ENCODE peak calls at places on chromosomes 11 and 22, in eight cellular contexts. X is activated CD4-positive, CD25-positive, alpha-beta regulatory T cell; V is AG04449; L is OCI-LY7; A is activated T-cell treated with anti-CD3 and anti-CD28 coated beads, Interleukin-2, amount 50 U/mL, for 4 hours; N is NCI-H2107; F is SJSA1; C is smooth muscle cell of the brain vasculature. O is an unnamed sample.

GRCh38 chr11:47973173-47973572 is 7.2 kb upstream of the PTPRJ start:
- DNase-seq in X (no peak), V (no peak), L (no peak), A (no peak), N (no peak), F (no peak), C (no peak), O (no peak)

GRCh38 chr11:73280606-73281005 is 8.5 kb downstream of the P2RY6 start:
- DNase-seq in X (no peak), V (no peak), L (no peak), A (no peak), N (no peak), F (no peak), C (no peak), O (no peak)

GRCh38 chr11:47071871-47072270 is 104.8 kb downstream of the ARFGAP2 start:
- DNase-seq in X (no peak), V (no peak), L (no peak), A (no peak), N (no peak), F (no peak), C (no peak), O (no peak)

GRCh38 chr11:121119444-121119843 is 18.4 kb downstream of the TECTA start:
- DNase-seq in X (no peak), V (no peak), L (peak; percentile 6), A (no peak), N (no peak), F (no peak), C (no peak), O (no peak)

GRCh38 chr11:119376197-119376847 is 5.2 kb downstream of the USP2 start:
- DNase-seq in X (no peak), V (no peak), L (peak; percentile 44), A (no peak), N (no peak), F (no peak), C (no peak), O (peak; percentile 8)

GRCh38 chr11:789951-790350 is at the start of gene CEND1:
- DNase-seq in X (no peak), V (no peak), L (peak; percentile 79), A (peak; percentile 37), N (no peak), F (no peak), C (no peak), O (peak; percentile 48)

GRCh38 chr11:69943506-69943905 is 124.3 kb upstream of the FGF3 start:
- DNase-seq in X (no peak), V (no peak), L (no peak), A (no peak), N (no peak), F (no peak), C (no peak), O (no peak)

GRCh38 chr22:30170126-30170525 is 76.4 kb downstream of the LIF start:
- DNase-seq in X (no peak), V (no peak), L (no peak), A (no peak), N (no peak), F (no peak), C (no peak), O (no peak)

GRCh38 chr11:79440451-79441158 is at the start of gene TENM4:
- DNase-seq in X (no peak), V (peak; percentile 40), L (no peak), A (no peak), N (no peak), F (no peak), C (peak; percentile 39), O (peak; percentile 35)

GRCh38 chr22:19181786-19182471 is 3.4 kb upstream of the SLC25A1 start:
- DNase-seq in X (no peak), V (no peak), L (no peak), A (no peak), N (no peak), F (no peak), C (no peak), O (no peak)

O was measured in D721Med.